ENCODE peak calls at places on chromosomes 16 and 17, in seven cellular contexts. U is esophagus muscularis mucosa; A is tibial artery; X is heart left ventricle; Z is heart right ventricle; W is Panc1; R is CD8-positive, alpha-beta T cell. L is an unnamed sample.

GRCh38 chr17:71304498-71305158 is 816.2 kb upstream of the SOX9 start:
- DNase-seq in W (no peak), Z (no peak), X (no peak), R (no peak), A (no peak), U (no peak), L (no peak)

GRCh38 chr17:79800325-79801155 is 3.7 kb upstream of the CBX8 start:
- DNase-seq in W (no peak), U (no peak), A (no peak), X (no peak), R (no peak), Z (no peak), L (no peak)

GRCh38 chr16:1723450-1724147 is 17.6 kb downstream of the MAPK8IP3 start:
- DNase-seq in W (no peak), A (no peak), Z (no peak), U (no peak), R (peak; percentile 55), X (no peak), L (peak; percentile 65)

GRCh38 chr16:68839831-68840230 is 3.5 kb upstream of the TANGO6 start:
- DNase-seq in X (no peak), R (no peak), A (no peak), W (no peak), U (no peak), Z (no peak), L (no peak)

GRCh38 chr17:66337866-66338472 is 35.6 kb downstream of the PRKCA start:
- DNase-seq in U (no peak), W (no peak), X (no peak), R (no peak), A (no peak), Z (no peak), L (no peak)

GRCh38 chr16:68786685-68787418 is 49.8 kb downstream of the CDH1 start:
- DNase-seq in W (no peak), U (no peak), R (no peak), A (no peak), Z (no peak), X (no peak), L (peak; percentile 23)

GRCh38 chr17:73343739-73344454 is 32.1 kb upstream of the CDC42EP4 start:
- DNase-seq in R (no peak), Z (no peak), W (no peak), A (no peak), U (no peak), X (no peak), L (no peak)

GRCh38 chr17:44220211-44221071 is 966 bp upstream of the UBTF start:
- DNase-seq in Z (peak; percentile 64), A (peak; percentile 33), R (peak; percentile 57), W (no peak), U (no peak), X (peak; percentile 77), L (peak; percentile 45)

GRCh38 chr17:21286066-21286770 is 1.7 kb downstream of the MAP2K3 start:
- DNase-seq in Z (peak; percentile 82), X (peak; percentile 90), R (no peak), A (peak; percentile 98), U (peak; percentile 98), W (peak; percentile 50), L (peak; percentile 87)

GRCh38 chr17:69679839-69680238 is 265.3 kb downstream of the MAP2K6 start:
- DNase-seq in R (no peak), Z (no peak), X (no peak), W (no peak), A (no peak), U (no peak), L (no peak)

GRCh38 chr16:56788435-56788834 is 58.5 kb downstream of the NUP93 start:
- DNase-seq in U (no peak), A (no peak), Z (no peak), R (no peak), W (no peak), X (no peak), L (no peak)

GRCh38 chr17:2420131-2420530 is 19.3 kb upstream of the MNT start:
- DNase-seq in X (no peak), U (no peak), R (no peak), W (no peak), A (no peak), Z (no peak), L (peak; percentile 38)

GRCh38 chr17:32783602-32784001 is 93.3 kb downstream of the MYO1D start:
- DNase-seq in W (peak; percentile 36), U (no peak), Z (no peak), X (no peak), A (no peak), R (no peak), L (no peak)

GRCh38 chr17:16880121-16880842 is 91.6 kb downstream of the TNFRSF13B start:
- DNase-seq in Z (no peak), U (no peak), W (no peak), A (no peak), X (no peak), R (no peak), L (no peak)

DNA sequence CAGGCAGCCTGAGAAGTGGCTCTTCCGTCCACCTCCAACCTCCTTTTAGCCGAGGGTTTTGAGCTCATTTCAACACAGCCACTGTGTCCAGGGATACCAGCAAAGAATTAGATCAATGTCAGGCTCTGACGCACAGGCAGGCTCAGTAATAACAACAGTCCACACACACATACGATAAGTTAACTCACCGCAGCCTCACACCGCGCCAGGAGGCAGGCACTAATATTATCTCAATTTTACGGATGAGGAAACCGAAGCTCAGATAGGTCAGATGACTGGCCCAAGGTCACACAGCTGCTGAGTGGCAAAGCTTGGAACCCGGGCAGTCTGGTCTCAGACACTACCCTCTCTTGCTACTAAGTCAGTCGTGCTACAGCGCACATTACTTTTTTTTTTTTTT is 22.9 kb downstream of the ABR start:
- DNase-seq in U (no peak), W (no peak), R (no peak), A (no peak), X (no peak), Z (no peak), L (no peak)
- H3K36me3 ChIP-seq in U (no peaks in the 10 kb centered on the region), W (no peaks in the 10 kb centered on the region), R (no peaks in the 10 kb centered on the region), A (no peaks in the 10 kb centered on the region), X (no peaks in the 10 kb centered on the region), Z (peaks cover 9% of the 10 kb centered on the region), L (no peaks in the 10 kb centered on the region)

GRCh38 chr17:78785011-78785662 is 3.1 kb upstream of the CYTH1 start:
- DNase-seq in A (no peak), W (no peak), Z (no peak), X (no peak), U (no peak), R (no peak), L (no peak)
- H3K27ac ChIP-seq in A (no peak overlapping the region), W (no peak overlapping the region), Z (no peak overlapping the region), X (no peak overlapping the region), U (peak overlapping the region; percentile 46), R (no peak overlapping the region), L (no peak overlapping the region)

DNA sequence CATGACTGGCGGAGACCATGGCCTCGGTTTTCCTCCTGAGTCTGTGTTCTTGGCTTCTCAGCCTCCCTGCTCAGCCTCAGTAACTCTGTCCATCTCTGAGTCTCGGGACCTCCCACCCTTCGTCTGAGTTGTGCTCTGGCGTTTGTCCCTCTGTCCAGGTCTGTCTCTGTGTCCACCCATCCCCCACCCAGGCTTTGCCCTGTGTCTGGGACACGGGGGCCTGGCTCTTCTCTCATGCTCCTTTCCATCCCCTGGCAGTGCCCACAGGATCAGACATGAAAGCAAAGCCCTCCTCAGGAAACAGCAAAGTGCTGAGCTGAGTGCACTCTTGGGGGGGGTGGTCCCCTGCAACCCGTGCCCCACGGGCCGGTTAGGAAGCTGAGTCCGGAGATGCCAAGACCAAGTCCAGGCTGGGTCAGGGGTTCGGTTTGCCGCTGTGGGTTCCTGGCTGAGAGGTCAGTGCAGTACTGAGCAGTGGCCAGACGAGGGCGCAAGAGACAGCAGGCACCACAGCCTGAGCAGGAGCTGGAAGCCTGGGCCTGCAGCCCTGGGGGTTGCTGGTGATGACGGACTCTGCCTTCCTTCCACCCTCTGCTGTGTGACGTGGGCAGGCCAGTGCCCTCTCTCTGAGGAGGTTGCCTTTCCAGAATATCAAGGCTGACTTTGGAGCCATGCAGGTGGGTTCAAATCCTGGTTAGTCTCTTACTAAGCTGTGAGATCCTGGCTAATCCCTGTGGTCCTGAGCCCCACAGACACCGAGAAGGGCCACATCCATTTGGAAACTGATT is 2.5 kb downstream of the P2RX1 start:
- DNase-seq in W (no peak), Z (peak; percentile 86), X (peak; percentile 88), A (peak; percentile 74), R (peak; percentile 83), U (no peak), L (peak; percentile 89)
- H3K4me1 ChIP-seq in W (no peaks in the 10 kb centered on the region), Z (peaks cover 36% of the 10 kb centered on the region), X (peaks cover 10% of the 10 kb centered on the region), A (peaks cover 26% of the 10 kb centered on the region), R (peaks cover 59% of the 10 kb centered on the region), U (peaks cover 39% of the 10 kb centered on the region), L (peaks cover 27% of the 10 kb centered on the region)

GRCh38 chr17:76735006-76735405 is 2.1 kb downstream of the SRSF2 start:
- DNase-seq in U (no peak), A (no peak), R (no peak), Z (no peak), X (no peak), W (no peak), L (no peak)

GRCh38 chr17:76735586-76736348 is 1.4 kb downstream of the SRSF2 start:
- DNase-seq in U (peak; percentile 92), R (no peak), X (no peak), A (no peak), Z (no peak), W (no peak), L (no peak)

GRCh38 chr17:76732734-76733617 is 4.2 kb downstream of the SRSF2 start:
- DNase-seq in Z (no peak), U (no peak), A (peak; percentile 51), W (no peak), R (no peak), X (no peak), L (no peak)

GRCh38 chr17:76734080-76734840 is 2.9 kb downstream of the SRSF2 start:
- DNase-seq in Z (no peak), R (peak; percentile 20), U (no peak), W (no peak), X (no peak), A (no peak), L (no peak)

DNA sequence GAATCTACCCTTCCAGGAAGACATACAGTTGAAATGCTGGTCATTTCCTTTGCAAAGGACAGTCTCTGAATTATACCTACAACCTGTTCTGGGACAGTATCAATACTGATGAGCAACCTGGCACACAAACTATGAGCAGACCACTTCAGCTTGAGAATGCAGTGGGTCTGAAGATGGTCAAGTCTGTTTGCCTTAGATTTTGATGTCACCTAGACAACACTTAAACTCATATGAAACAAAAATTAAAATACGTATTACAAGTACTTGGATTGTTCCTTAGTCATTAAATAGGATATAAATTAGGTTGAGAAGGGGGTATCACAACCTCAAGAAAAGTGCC is 3.5 kb downstream of the SRSF2 start:
- DNase-seq in U (no peak), W (no peak), Z (no peak), R (no peak), X (no peak), A (no peak), L (no peak)
- H3K36me3 ChIP-seq in U (peaks cover 20% of the 10 kb centered on the region), W (peaks cover 42% of the 10 kb centered on the region), Z (peaks cover 69% of the 10 kb centered on the region), R (peaks cover 19% of the 10 kb centered on the region), X (no peaks in the 10 kb centered on the region), A (peaks cover 63% of the 10 kb centered on the region), L (no peaks in the 10 kb centered on the region)

DNA sequence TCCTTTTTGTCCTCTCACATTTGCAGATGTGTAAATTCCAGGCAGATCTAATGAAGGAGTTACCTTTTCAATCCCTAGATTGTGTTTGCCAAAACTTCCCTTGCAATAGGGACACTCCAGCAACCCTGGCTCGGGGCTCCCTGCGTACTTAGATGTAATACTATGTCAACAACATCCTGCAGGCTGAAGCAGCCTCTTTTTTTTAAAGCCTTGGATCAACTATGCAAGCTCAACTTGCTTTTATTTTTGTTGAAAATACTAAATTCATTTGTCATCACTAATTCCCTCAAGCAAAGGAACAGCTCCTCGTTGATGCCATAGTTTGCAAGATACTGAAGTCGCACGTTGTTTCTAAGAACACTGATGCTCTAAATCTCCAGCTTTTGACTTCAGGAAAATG is 59.1 kb downstream of the GRIN2A start:
- DNase-seq in X (no peak), R (no peak), W (no peak), A (no peak), U (no peak), Z (no peak), L (no peak)
- H3K27ac ChIP-seq in X (no peak overlapping the region), R (no peak overlapping the region), W (peak overlapping the region; percentile 75), A (peak overlapping the region; percentile 14), U (peak overlapping the region; percentile 46), Z (no peak overlapping the region), L (no peak overlapping the region)

GRCh38 chr16:67082100-67082499 is 27.6 kb upstream of the PHAF1 start:
- DNase-seq in A (no peak), Z (no peak), W (no peak), X (no peak), U (no peak), R (no peak), L (no peak)
- H3K4me1 ChIP-seq in A (no peaks in the 10 kb centered on the region), Z (peaks cover 5% of the 10 kb centered on the region), W (no peaks in the 10 kb centered on the region), X (no peaks in the 10 kb centered on the region), U (peaks cover 7% of the 10 kb centered on the region), R (no peaks in the 10 kb centered on the region), L (no peaks in the 10 kb centered on the region)

L was measured in testis.